ENCODE peak calls at places on chromosome 2, in four cellular contexts. U is Daoy; G is AG08396; X is activated CD4-positive, alpha-beta T cell treated with anti-CD3 and anti-CD28 coated beads, Interleukin-2, amount 10 ng/mL, durations not matched to agents 7 days and 5 days. Y is an unnamed sample.

GRCh38 chr2:168320267-168320666 is 72.9 kb upstream of the STK39 start:
- DNase-seq in U (no peak), X (no peak), G (no peak), Y (no peak)

GRCh38 chr2:171401947-171402346 is 31.8 kb downstream of the METTL8 start:
- DNase-seq in G (no peak), X (no peak), U (no peak), Y (no peak)

GRCh38 chr2:65022189-65022588 is 33.0 kb downstream of the SLC1A4 start:
- DNase-seq in X (no peak), G (no peak), U (no peak), Y (no peak)

GRCh38 chr2:181459646-181460045 is 2.5 kb downstream of the ITGA4 start:
- DNase-seq in G (no peak), X (no peak), U (no peak), Y (peak; percentile 39)

GRCh38 chr2:217922101-217923006 is 80.4 kb downstream of the TNS1 start:
- DNase-seq in U (no peak), X (no peak), G (peak; percentile 62), Y (no peak)

GRCh38 chr2:21267232-21267835 is 143.6 kb downstream of the TDRD15 start:
- DNase-seq in X (no peak), G (no peak), U (no peak), Y (peak; percentile 51)

GRCh38 chr2:55107428-55107827 is 57.2 kb upstream of the RTN4 start:
- DNase-seq in X (no peak), U (no peak), G (no peak), Y (peak; percentile 75)

GRCh38 chr2:189412330-189412953 is 28.8 kb upstream of the WDR75 start:
- DNase-seq in G (peak; percentile 21), U (peak; percentile 50), X (peak; percentile 62), Y (peak; percentile 82)

GRCh38 chr2:227378371-227378782 is 729 bp downstream of the TM4SF20 start:
- DNase-seq in X (no peak), G (no peak), U (no peak), Y (no peak)

GRCh38 chr2:188381614-188382013 is 89.9 kb downstream of the GULP1 start:
- DNase-seq in U (peak; percentile 19), G (peak; percentile 17), X (no peak), Y (peak; percentile 87)

GRCh38 chr2:107380912-107381311 is 445.8 kb upstream of the RGPD4 start:
- DNase-seq in U (no peak), X (no peak), G (no peak), Y (no peak)

GRCh38 chr2:235383272-235383843 is 110.5 kb upstream of the AGAP1 start:
- DNase-seq in X (no peak), U (no peak), G (no peak), Y (no peak)

GRCh38 chr2:226985227-226985946 is 149.5 kb downstream of the RHBDD1 start:
- DNase-seq in G (peak; percentile 62), U (peak; percentile 33), X (peak; percentile 45), Y (peak; percentile 84)